ENCODE peak calls at places on chromosome 13, in eight cellular contexts. Z is HCT116, D is stomach, J is body of pancreas, W is upper lobe of left lung, S is uterus, C is A549, N is heart left ventricle. Y is an unnamed sample. For H3K4me1, the result is how much of the 10 kb centered on the place peaks cover.

GRCh38 chr13:28392428-28392827 is 102.5 kb downstream of the FLT1 start:
- DNase-seq in C (no peak), J (no peak), W (no peak), S (no peak), D (no peak), Z (no peak), N (no peak), Y (no peak)

GRCh38 chr13:75042809-75043208 is 439.2 kb downstream of the TBC1D4 start:
- DNase-seq in S (no peak), J (no peak), N (no peak), Z (no peak), D (no peak), W (no peak), C (no peak), Y (no peak)

GRCh38 chr13:111304041-111304544 is 16.3 kb upstream of the TEX29 start:
- DNase-seq in D (no peak), W (no peak), N (no peak), J (no peak), C (no peak), Z (no peak), S (no peak), Y (no peak)

GRCh38 chr13:37453246-37453645 is 145.3 kb downstream of the POSTN start:
- DNase-seq in C (no peak), Z (no peak), W (no peak), D (no peak), N (no peak), J (no peak), S (no peak), Y (no peak)

GRCh38 chr13:43023244-43023931 is at the start of gene DNAJC15:
- DNase-seq in C (no peak), N (peak), J (peak), Z (peak), W (peak), D (peak), S (peak), Y (peak)

GRCh38 chr13:86403213-86403612 is 604.0 kb upstream of the SLITRK6 start:
- DNase-seq in Z (no peak), S (no peak), J (no peak), D (no peak), N (no peak), W (no peak), C (no peak), Y (no peak)

GRCh38 chr13:112711528-112712265 is 21.9 kb downstream of the ATP11A start:
- DNase-seq in W (peak), N (peak), C (peak), D (peak), S (peak), J (peak), Z (peak), Y (peak)

GRCh38 chr13:43411741-43412140 is 375.0 kb downstream of the ENOX1 start:
- DNase-seq in S (peak), Z (no peak), C (no peak), J (no peak), D (no peak), N (peak), W (no peak), Y (no peak)

GRCh38 chr13:110625771-110626321 is 10.5 kb downstream of the NAXD start:
- DNase-seq in D (peak), W (no peak), S (no peak), Z (no peak), C (no peak), J (peak), N (no peak), Y (no peak)

GRCh38 chr13:50596103-50596502 is 247.4 kb downstream of the DLEU7 start:
- DNase-seq in J (no peak), N (no peak), D (no peak), Z (no peak), S (no peak), W (no peak), C (no peak), Y (no peak)

GRCh38 chr13:97288486-97288900 is 66.4 kb downstream of the MBNL2 start:
- DNase-seq in D (no peak), N (no peak), C (no peak), W (no peak), Z (no peak), S (no peak), J (no peak), Y (no peak)

GRCh38 chr13:89082623-89083022 is 1411.5 kb downstream of the SLITRK5 start:
- DNase-seq in C (no peak), S (no peak), N (no peak), D (no peak), J (no peak), W (no peak), Z (no peak), Y (no peak)

GRCh38 chr13:23749288-23749880 is 139.8 kb downstream of the MIPEP start:
- DNase-seq in Z (no peak), D (no peak), N (no peak), S (no peak), C (no peak), J (no peak), W (no peak), Y (no peak)

GRCh38 chr13:75855216-75855615 is 219.1 kb downstream of the LMO7 start:
- DNase-seq in S (no peak), J (no peak), D (no peak), N (no peak), C (no peak), Z (no peak), W (no peak), Y (no peak)

GRCh38 chr13:73849292-73849691 is 284.9 kb downstream of the KLF12 start:
- DNase-seq in N (no peak), Z (peak), J (peak), D (no peak), C (peak), W (no peak), S (no peak), Y (no peak)

GRCh38 chr13:99517984-99518383 is 16.7 kb downstream of the TM9SF2 start:
- DNase-seq in D (no peak), J (no peak), S (no peak), N (no peak), C (no peak), Z (no peak), W (no peak), Y (no peak)
- H3K27ac ChIP-seq in D (no peak), J (no peak), S (no peak), N (no peak), C (no peak), Z (no peak), W (no peak), Y (no peak)

GRCh38 chr13:114129649-114130062 is 2.8 kb downstream of the RASA3 start:
- DNase-seq in Z (no peak), W (no peak), N (no peak), S (no peak), J (no peak), C (no peak), D (no peak), Y (peak)

GRCh38 chr13:114126789-114127472 is 5.5 kb downstream of the RASA3 start:
- DNase-seq in D (no peak), S (no peak), C (no peak), Z (no peak), N (no peak), W (no peak), J (no peak), Y (no peak)

GRCh38 chr13:114128348-114128623 is 4.1 kb downstream of the RASA3 start:
- DNase-seq in Z (no peak), N (no peak), D (no peak), C (no peak), J (no peak), W (no peak), S (no peak), Y (no peak)

GRCh38 chr13:114128624-114129522 is 3.5 kb downstream of the RASA3 start:
- DNase-seq in S (peak), W (peak), Z (peak), J (peak), D (peak), N (peak), C (no peak), Y (peak)

DNA sequence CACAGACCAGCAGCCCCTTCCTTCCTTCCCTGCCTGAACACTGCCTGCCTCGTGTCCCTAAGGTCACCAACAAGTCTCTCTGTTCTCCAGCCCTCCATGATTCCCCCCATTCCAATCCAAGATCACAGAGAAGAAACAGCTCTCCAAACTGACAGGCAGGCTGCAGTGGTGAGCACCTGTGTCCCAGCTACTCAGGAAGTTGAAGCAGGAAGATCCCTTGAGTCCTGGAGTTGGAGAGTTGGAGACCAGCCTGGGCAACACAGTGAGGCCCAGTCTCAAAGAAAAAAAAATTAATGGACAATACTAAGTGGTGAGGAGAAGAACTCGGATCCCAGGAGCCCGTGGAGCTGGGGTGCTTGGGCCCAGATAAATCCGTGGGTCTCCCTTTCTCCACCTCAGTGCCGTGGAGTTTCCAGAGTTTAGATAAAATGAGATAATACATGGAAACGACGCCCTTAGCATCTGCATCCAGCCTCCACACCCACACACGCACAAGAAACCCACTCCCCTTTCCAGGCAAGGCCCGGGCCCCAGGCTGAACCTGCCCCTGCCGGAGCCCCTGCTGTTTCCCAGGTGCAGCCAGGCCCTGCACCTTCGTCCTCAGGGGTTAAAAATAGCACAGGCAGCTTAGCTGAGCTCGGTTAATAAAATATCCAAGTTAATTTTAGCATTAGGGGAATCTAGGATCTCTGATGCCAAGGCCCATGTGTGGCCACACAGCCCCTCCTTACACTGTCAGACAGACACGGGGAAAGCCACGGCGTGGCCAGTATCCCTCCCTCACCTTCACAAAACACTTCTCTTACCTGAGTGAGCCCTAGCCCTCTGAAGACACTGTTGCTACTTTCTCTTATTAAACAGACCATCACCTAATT is 4.7 kb downstream of the RASA3 start:
- DNase-seq in S (no peak), N (no peak), Z (no peak), J (no peak), W (no peak), C (no peak), D (no peak), Y (no peak)
- H3K4me1 ChIP-seq in S (under half), N (under half), Z (under half), J (under half), W (under half), C (under half), D (half or more), Y (half or more)

GRCh38 chr13:77477299-77477848 is 58.1 kb upstream of the SCEL start:
- DNase-seq in J (no peak), D (no peak), Z (no peak), W (no peak), C (no peak), N (no peak), S (no peak), Y (no peak)

GRCh38 chr13:77476456-77476855 is 59.0 kb upstream of the SCEL start:
- DNase-seq in C (no peak), W (no peak), Z (no peak), D (no peak), N (no peak), J (no peak), S (no peak), Y (no peak)

GRCh38 chr13:77478645-77478997 is 56.9 kb upstream of the SCEL start:
- DNase-seq in C (no peak), W (no peak), N (no peak), J (no peak), S (no peak), Z (no peak), D (no peak), Y (no peak)

GRCh38 chr13:77479326-77479725 is 56.2 kb upstream of the SCEL start:
- DNase-seq in C (no peak), J (no peak), D (no peak), N (no peak), Z (no peak), W (no peak), S (no peak), Y (no peak)

DNA sequence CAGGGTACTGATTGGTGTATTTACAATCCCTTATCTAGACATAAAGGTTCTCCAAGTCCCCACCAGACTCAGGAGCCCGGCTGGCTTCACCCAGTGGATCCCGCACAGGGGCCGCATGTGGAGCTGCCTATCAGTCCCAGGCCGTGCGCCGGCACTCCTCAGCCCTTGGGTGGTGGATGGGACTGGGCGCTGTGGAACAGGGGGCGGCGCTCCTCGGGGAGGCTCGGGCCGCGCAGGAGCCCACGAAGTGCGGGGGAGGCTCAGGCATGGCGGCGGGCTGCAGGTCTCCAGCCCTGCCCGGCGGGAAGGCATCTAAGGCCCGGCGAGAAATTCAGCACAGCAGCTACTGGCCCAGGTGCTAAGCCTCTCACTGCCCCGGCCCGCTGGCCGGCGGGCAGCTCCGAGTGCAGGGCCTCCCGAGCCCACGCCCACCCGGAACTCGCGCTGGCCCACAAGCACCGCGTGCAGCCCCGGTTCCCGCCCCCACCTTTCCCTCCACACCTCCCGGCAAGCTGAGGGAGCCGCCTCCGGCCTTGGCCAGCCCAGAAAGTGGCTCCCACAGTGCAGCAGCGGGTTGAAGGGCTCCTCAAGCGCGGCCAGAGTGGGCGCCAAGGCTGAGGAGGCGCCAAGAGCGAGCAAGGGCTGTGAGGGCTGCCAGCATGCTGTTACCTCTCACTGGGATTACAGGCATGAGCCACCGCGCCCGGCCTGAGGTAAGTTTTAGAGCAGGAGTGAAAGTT is 60.0 kb upstream of the SCEL start:
- DNase-seq in Z (no peak), C (no peak), S (no peak), W (no peak), J (no peak), N (no peak), D (no peak), Y (no peak)
- TF ChIP-seq POLR2A in Z (no peak), C (no peak), S (no peak), W (no peak), J (no peak), N (no peak), D (no peak), Y (no peak)

GRCh38 chr13:27004866-27005265 is 166.7 kb downstream of the USP12 start:
- DNase-seq in S (no peak), Z (no peak), J (no peak), N (no peak), C (no peak), D (no peak), W (peak), Y (peak)
- H3K27ac ChIP-seq in S (no peak), Z (no peak), J (no peak), N (no peak), C (no peak), D (no peak), W (peak), Y (no peak)

Y was measured in spleen.